ENCODE peak calls at places on chromosomes 5 and 9, in seven cellular contexts. I is AG04449; C is activated CD4-positive, alpha-beta T cell treated with anti-CD3 and anti-CD28 coated beads, Interleukin-2, amount 50 U/mL, for 1 hour; M is right atrium auricular region; K is mesenchymal stem cell; X is GM04504; O is activated CD8-positive, alpha-beta memory T cell treated with anti-CD3 and anti-CD28 coated beads, Interleukin-2, amount 50 U/mL, for 48 hours. L is an unnamed sample.

GRCh38 chr5:74290634-74291033 is 349.9 kb downstream of the ENC1 start:
- DNase-seq in K (no peak), I (no peak), O (no peak), X (no peak), M (no peak), C (no peak), L (no peak)

GRCh38 chr9:100492952-100493351 is 20.0 kb downstream of the TMEFF1 start:
- DNase-seq in K (peak), M (no peak), O (no peak), X (no peak), C (no peak), I (no peak), L (no peak)

GRCh38 chr5:142152383-142152730 is 43.8 kb downstream of the NDFIP1 start:
- DNase-seq in I (no peak), M (no peak), K (peak), X (no peak), O (no peak), C (no peak), L (no peak)

GRCh38 chr5:138449501-138450239 is 10.8 kb downstream of the REEP2 start:
- DNase-seq in C (peak), I (no peak), X (peak), K (peak), M (peak), O (peak), L (peak)

GRCh38 chr5:107604990-107605389 is 65.7 kb downstream of the EFNA5 start:
- DNase-seq in O (no peak), M (no peak), C (no peak), X (no peak), K (peak), I (no peak), L (no peak)

GRCh38 chr9:132588501-132589147 is 6.2 kb downstream of the BARHL1 start:
- DNase-seq in X (no peak), C (no peak), K (no peak), M (no peak), I (no peak), O (no peak), L (no peak)

GRCh38 chr9:120892748-120893584 is 16.0 kb upstream of the PHF19 start:
- DNase-seq in M (no peak), X (no peak), C (peak), O (peak), K (peak), I (no peak), L (no peak)

GRCh38 chr5:12022444-12022843 is 118.2 kb upstream of the CTNND2 start:
- DNase-seq in K (no peak), I (no peak), X (no peak), C (no peak), M (no peak), O (no peak), L (no peak)

GRCh38 chr9:121674952-121675351 is 23.5 kb downstream of the DAB2IP start:
- DNase-seq in X (no peak), I (no peak), K (peak), C (no peak), M (no peak), O (no peak), L (no peak)

GRCh38 chr5:1754531-1755220 is 45.0 kb downstream of the MRPL36 start:
- DNase-seq in M (no peak), I (no peak), O (peak), X (no peak), K (no peak), C (no peak), L (no peak)

GRCh38 chr5:88683506-88684135 is 199.4 kb downstream of the MEF2C start:
- DNase-seq in X (no peak), C (no peak), K (no peak), I (no peak), O (peak), M (no peak), L (no peak)

GRCh38 chr5:150061538-150061995 is 24.8 kb downstream of the CSF1R start:
- DNase-seq in K (no peak), O (no peak), X (no peak), M (no peak), C (no peak), I (no peak), L (no peak)